ENCODE peak calls at places on chromosomes 3 and 15, in seven cellular contexts. X, A, B, U, L, G and R are unnamed samples.

GRCh38 chr3:69740103-69741021 is 1.1 kb downstream of the MITF start:
- DNase-seq in B (no peak), A (peak; percentile 79), G (peak; percentile 70), X (peak; percentile 19), L (no peak), U (peak; percentile 20), R (peak; percentile 84)

GRCh38 chr3:194621947-194622346 is 11.3 kb downstream of the TMEM44 start:
- DNase-seq in B (no peak), G (no peak), L (no peak), U (no peak), X (no peak), A (no peak), R (no peak)

GRCh38 chr15:78104566-78105500 is 12.5 kb downstream of the SH2D7 start:
- DNase-seq in U (no peak), B (no peak), A (no peak), L (no peak), G (no peak), X (no peak), R (no peak)

GRCh38 chr3:5170975-5171374 is 16.5 kb upstream of the EDEM1 start:
- DNase-seq in G (no peak), A (no peak), X (no peak), U (no peak), L (no peak), B (no peak), R (no peak)

GRCh38 chr3:134039161-134039862 is 9.6 kb upstream of the SLCO2A1 start:
- DNase-seq in X (no peak), L (no peak), G (peak; percentile 78), U (no peak), A (peak; percentile 63), B (no peak), R (peak; percentile 73)

GRCh38 chr15:89247441-89247840 is 3.7 kb downstream of the FANCI start:
- DNase-seq in L (no peak), A (no peak), X (no peak), U (no peak), B (no peak), G (no peak), R (no peak)

GRCh38 chr15:70091649-70092461 is 5.9 kb downstream of the TLE3 start:
- DNase-seq in U (peak; percentile 65), L (no peak), B (no peak), G (peak; percentile 87), X (no peak), A (peak; percentile 83), R (no peak)

GRCh38 chr15:71080705-71081104 is 34.6 kb upstream of the THSD4 start:
- DNase-seq in L (peak; percentile 96), U (peak; percentile 73), B (no peak), X (no peak), G (no peak), A (no peak), R (no peak)

GRCh38 chr15:38002883-38003477 is 68.5 kb downstream of the TMCO5A start:
- DNase-seq in U (peak; percentile 81), A (peak; percentile 56), X (peak; percentile 27), B (peak; percentile 26), L (peak; percentile 84), G (peak; percentile 90), R (peak; percentile 79)

GRCh38 chr3:105365536-105366301 is 990 bp upstream of the ALCAM start:
- DNase-seq in U (peak; percentile 80), B (peak; percentile 21), G (peak; percentile 59), X (no peak), A (no peak), L (peak; percentile 67), R (peak; percentile 28)
- H3K4me1 ChIP-seq in U (peaks cover 2% of the 10 kb centered on the region), B (no peaks in the 10 kb centered on the region), G (no peaks in the 10 kb centered on the region), X (peaks cover 7% of the 10 kb centered on the region), A (no peaks in the 10 kb centered on the region), L (no peaks in the 10 kb centered on the region), R (no peaks in the 10 kb centered on the region)

GRCh38 chr15:63341898-63342297 is 39.7 kb downstream of the CA12 start:
- DNase-seq in G (no peak), U (no peak), L (no peak), B (no peak), A (no peak), X (no peak), R (no peak)

GRCh38 chr15:63340353-63340752 is 41.3 kb downstream of the CA12 start:
- DNase-seq in A (no peak), L (no peak), G (no peak), B (no peak), U (no peak), X (no peak), R (no peak)

GRCh38 chr15:63339006-63339766 is 42.5 kb downstream of the CA12 start:
- DNase-seq in B (no peak), G (no peak), X (no peak), L (peak; percentile 59), A (peak; percentile 40), U (no peak), R (no peak)

GRCh38 chr15:63339836-63340235 is 41.8 kb downstream of the CA12 start:
- DNase-seq in X (no peak), U (no peak), B (no peak), A (no peak), L (no peak), G (no peak), R (no peak)

GRCh38 chr15:63340878-63341277 is 40.8 kb downstream of the CA12 start:
- DNase-seq in B (no peak), X (no peak), L (no peak), U (no peak), A (no peak), G (no peak), R (no peak)
- H3K23ac ChIP-seq in B (no peak overlapping the region), X (no peak overlapping the region), L (no peak overlapping the region), U (no peak overlapping the region), A (no peak overlapping the region), G (peak overlapping the region; percentile 17), R (no peak overlapping the region)

GRCh38 chr15:74888716-74889115 is 1.1 kb upstream of the MPI start:
- DNase-seq in X (no peak), B (no peak), A (peak; percentile 84), L (no peak), U (no peak), G (peak; percentile 25), R (no peak)
- H3K4me1 ChIP-seq in X (no peaks in the 10 kb centered on the region), B (peaks cover 7% of the 10 kb centered on the region), A (peaks cover 7% of the 10 kb centered on the region), L (peaks cover 9% of the 10 kb centered on the region), U (peaks cover 21% of the 10 kb centered on the region), G (peaks cover 5% of the 10 kb centered on the region), R (no peaks in the 10 kb centered on the region)

GRCh38 chr3:141743305-141743704 is 5.2 kb downstream of the RNF7 start:
- DNase-seq in A (no peak), X (no peak), U (peak; percentile 14), B (no peak), G (no peak), L (no peak), R (no peak)

DNA sequence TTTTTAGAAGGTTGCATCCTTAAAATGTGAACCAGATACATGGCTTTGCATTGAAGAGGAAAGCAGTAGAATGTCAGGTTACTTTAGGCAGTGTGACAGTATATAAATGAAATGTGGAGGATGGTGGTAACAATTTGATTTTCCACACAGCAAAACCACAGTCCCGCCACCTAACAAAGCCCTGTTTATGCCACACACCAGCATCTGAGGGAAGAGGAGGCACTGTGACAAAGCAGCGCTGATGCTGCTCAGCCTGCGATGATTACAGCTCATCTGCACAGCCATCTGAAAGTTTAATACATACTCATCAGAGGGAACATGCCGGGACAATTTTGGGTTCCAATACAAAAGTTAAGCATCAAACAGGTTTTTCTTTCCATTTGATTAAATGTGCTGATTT is 8.9 kb downstream of the RNF7 start:
- DNase-seq in U (no peak), L (no peak), X (no peak), A (no peak), G (no peak), B (no peak), R (no peak)
- H3K23ac ChIP-seq in U (no peak overlapping the region), L (no peak overlapping the region), X (no peak overlapping the region), A (no peak overlapping the region), G (no peak overlapping the region), B (no peak overlapping the region), R (no peak overlapping the region)

DNA sequence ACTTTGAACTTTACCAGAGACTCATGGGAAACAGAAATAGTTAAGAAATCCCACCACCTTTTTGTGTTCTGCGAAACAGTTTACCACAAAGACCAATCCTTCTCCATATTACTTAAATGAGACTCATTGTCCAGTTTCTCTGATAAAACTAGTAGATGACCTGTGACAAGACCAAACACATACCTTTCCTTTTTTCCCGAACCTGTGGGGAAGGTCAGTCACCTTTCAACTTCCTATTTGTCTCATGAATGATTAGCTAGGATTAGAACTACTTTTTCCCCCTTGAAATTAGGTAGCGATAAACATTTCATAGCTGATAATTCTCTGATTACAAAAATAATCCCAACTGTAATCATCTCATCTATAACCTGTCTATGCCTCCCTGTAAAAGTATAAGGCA is 2.3 kb upstream of the TBC1D5 start:
- DNase-seq in A (no peak), U (no peak), L (no peak), B (no peak), G (no peak), X (no peak), R (no peak)
- H3K4me1 ChIP-seq in A (no peaks in the 10 kb centered on the region), U (peaks cover 5% of the 10 kb centered on the region), L (peaks cover 2% of the 10 kb centered on the region), B (peaks cover 5% of the 10 kb centered on the region), G (peaks cover 5% of the 10 kb centered on the region), X (peaks cover 4% of the 10 kb centered on the region), R (peaks cover 4% of the 10 kb centered on the region)

DNA sequence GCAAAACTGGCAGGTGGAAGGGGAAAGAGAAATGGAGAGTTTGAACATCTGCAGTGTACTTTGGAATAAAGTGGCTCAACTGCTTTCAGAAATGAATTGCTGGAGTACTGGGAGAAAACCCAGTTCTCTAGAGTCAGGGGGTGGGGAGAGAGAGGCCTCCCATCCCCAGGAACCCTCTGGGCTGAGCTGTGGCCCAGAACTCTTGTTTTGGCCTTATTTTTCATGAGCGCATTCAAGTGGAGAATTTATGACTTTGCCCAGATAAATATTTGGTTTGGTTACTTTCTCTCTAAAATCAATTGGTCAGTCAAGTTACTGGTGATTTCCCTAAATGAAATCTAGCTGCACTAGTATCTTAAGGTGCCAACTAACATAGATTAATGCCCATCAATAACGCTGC is 28.7 kb upstream of the HACD2 start:
- DNase-seq in U (no peak), G (no peak), X (no peak), L (no peak), B (no peak), A (no peak), R (no peak)
- H3K23ac ChIP-seq in U (no peak overlapping the region), G (no peak overlapping the region), X (no peak overlapping the region), L (no peak overlapping the region), B (no peak overlapping the region), A (no peak overlapping the region), R (no peak overlapping the region)

GRCh38 chr3:88142094-88142624 is 7.6 kb upstream of the C3orf38 start:
- DNase-seq in X (no peak), A (no peak), L (peak; percentile 73), B (no peak), G (no peak), U (peak; percentile 59), R (no peak)
- H3K4me1 ChIP-seq in X (no peaks in the 10 kb centered on the region), A (no peaks in the 10 kb centered on the region), L (no peaks in the 10 kb centered on the region), B (no peaks in the 10 kb centered on the region), G (no peaks in the 10 kb centered on the region), U (no peaks in the 10 kb centered on the region), R (no peaks in the 10 kb centered on the region)